ENCODE peak calls at places on chromosomes 3 and 15, in four cellular contexts. One of them, this sample, is unnamed.
A peak's percentile ranks its signal among the peaks of the same experiment; 100 is the strongest.

GRCh38 chr3:100197876-100198275 is 62.9 kb upstream of the TBC1D23 start:
- DNase-seq in K562: no peak
- DNase-seq in HepG2: no peak
- DNase-seq in GM12878: no peak
- DNase-seq in this sample: no peak

GRCh38 chr15:22895465-22896190 is 57.2 kb downstream of the NIPA2 start:
- DNase-seq in HepG2: no peak
- DNase-seq in K562: peak; percentile 61
- DNase-seq in GM12878: peak; percentile 1
- DNase-seq in this sample: no peak

GRCh38 chr3:72143322-72143721 is 358.4 kb upstream of the PROK2 start:
- DNase-seq in K562: peak; percentile 80
- DNase-seq in HepG2: peak; percentile 54
- DNase-seq in GM12878: no peak
- DNase-seq in this sample: no peak

GRCh38 chr3:119434703-119435102 is 28.7 kb downstream of the TMEM39A start:
- DNase-seq in GM12878: no peak
- DNase-seq in HepG2: no peak
- DNase-seq in K562: no peak
- DNase-seq in this sample: no peak

GRCh38 chr3:6734395-6734746 is 126.5 kb upstream of the GRM7 start:
- DNase-seq in K562: peak; percentile 29
- DNase-seq in GM12878: no peak
- DNase-seq in HepG2: no peak
- DNase-seq in this sample: no peak

GRCh38 chr15:74303741-74304309 is 63.6 kb downstream of the CYP11A1 start:
- DNase-seq in HepG2: no peak
- DNase-seq in K562: no peak
- DNase-seq in GM12878: no peak
- DNase-seq in this sample: peak; percentile 51

GRCh38 chr15:74265046-74265639 is 29.0 kb downstream of the CCDC33 start:
- DNase-seq in K562: peak; percentile 61
- DNase-seq in HepG2: peak; percentile 12
- DNase-seq in GM12878: no peak
- DNase-seq in this sample: peak; percentile 96

GRCh38 chr15:60299452-60300047 is 98.2 kb downstream of the ANXA2 start:
- DNase-seq in GM12878: no peak
- DNase-seq in K562: peak; percentile 40
- DNase-seq in HepG2: no peak
- DNase-seq in this sample: peak; percentile 48

GRCh38 chr3:37480003-37480402 is 305.6 kb upstream of the LRRFIP2 start:
- DNase-seq in HepG2: no peak
- DNase-seq in K562: no peak
- DNase-seq in GM12878: no peak
- DNase-seq in this sample: no peak

GRCh38 chr15:65996901-65997300 is 127.6 kb downstream of the RAB11A start:
- DNase-seq in GM12878: no peak
- DNase-seq in K562: peak; percentile 14
- DNase-seq in HepG2: no peak
- DNase-seq in this sample: no peak

GRCh38 chr3:162719684-162720341 is 1223.2 kb downstream of the OTOL1 start:
- DNase-seq in HepG2: no peak
- DNase-seq in K562: no peak
- DNase-seq in GM12878: no peak
- DNase-seq in this sample: no peak

GRCh38 chr15:38885477-38885952 is 320.9 kb upstream of the RASGRP1 start:
- DNase-seq in HepG2: no peak
- DNase-seq in GM12878: no peak
- DNase-seq in K562: no peak
- DNase-seq in this sample: no peak

GRCh38 chr3:2536575-2536974 is 437.9 kb downstream of the CNTN4 start:
- DNase-seq in GM12878: no peak
- DNase-seq in K562: no peak
- DNase-seq in HepG2: no peak
- DNase-seq in this sample: no peak

GRCh38 chr3:9862391-9863235 is 17.4 kb downstream of the CIDEC start:
- DNase-seq in GM12878: no peak
- DNase-seq in HepG2: peak; percentile 74
- DNase-seq in K562: peak; percentile 96
- DNase-seq in this sample: peak; percentile 84

GRCh38 chr3:31193871-31194270 is 299.4 kb upstream of the GADL1 start:
- DNase-seq in K562: no peak
- DNase-seq in GM12878: no peak
- DNase-seq in HepG2: no peak
- DNase-seq in this sample: no peak

GRCh38 chr3:132721479-132722164 is 587 bp downstream of the NPHP3 start:
- DNase-seq in GM12878: no peak
- DNase-seq in K562: peak; percentile 60
- DNase-seq in HepG2: peak; percentile 59
- DNase-seq in this sample: peak; percentile 82

GRCh38 chr3:178794711-178795110 is 258.5 kb downstream of the KCNMB2 start:
- DNase-seq in HepG2: no peak
- DNase-seq in K562: no peak
- DNase-seq in GM12878: no peak
- DNase-seq in this sample: no peak

GRCh38 chr3:170038434-170039110 is 777 bp downstream of the GPR160 start:
- DNase-seq in GM12878: no peak
- DNase-seq in HepG2: no peak
- DNase-seq in K562: no peak
- DNase-seq in this sample: peak; percentile 87

GRCh38 chr15:32113224-32113623 is 82.9 kb downstream of the CHRNA7 start:
- DNase-seq in K562: no peak
- DNase-seq in HepG2: peak; percentile 41
- DNase-seq in GM12878: no peak
- DNase-seq in this sample: no peak

GRCh38 chr15:42921049-42921731 is 612 bp upstream of the TTBK2 start:
- DNase-seq in HepG2: no peak
- DNase-seq in GM12878: no peak
- DNase-seq in K562: no peak
- DNase-seq in this sample: peak; percentile 44

DNA sequence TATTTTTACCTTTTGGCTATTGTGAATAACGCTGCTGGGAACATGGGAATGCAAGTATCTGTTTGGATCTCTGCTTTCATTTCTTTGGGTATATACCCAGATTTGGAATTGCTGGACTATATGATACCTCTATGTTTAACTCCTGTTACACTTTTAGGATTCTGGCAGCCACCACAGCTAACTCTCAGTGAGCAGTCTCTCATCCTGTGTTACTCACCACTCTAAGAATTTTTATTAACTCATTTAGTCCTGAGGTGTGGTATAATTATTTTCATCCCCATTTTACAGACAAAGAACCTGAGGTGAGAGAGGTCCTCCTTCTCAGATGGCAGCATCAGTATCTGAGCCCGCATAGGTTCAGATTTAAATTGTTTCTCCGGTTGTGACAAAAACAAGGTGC is 1.1 kb downstream of the SPATA12 start:
- DNase-seq in GM12878: no peak
- DNase-seq in K562: no peak
- DNase-seq in HepG2: no peak
- DNase-seq in this sample: no peak
- H3K27me3 ChIP-seq in GM12878: no peaks in the 10 kb centered on the region
- H3K27me3 ChIP-seq in K562: no peaks in the 10 kb centered on the region
- H3K27me3 ChIP-seq in HepG2: no peaks in the 10 kb centered on the region
- H3K27me3 ChIP-seq in this sample: no peaks in the 10 kb centered on the region

GRCh38 chr3:27800261-27800660 is 78.1 kb upstream of the EOMES start:
- DNase-seq in HepG2: no peak
- DNase-seq in GM12878: no peak
- DNase-seq in K562: no peak
- DNase-seq in this sample: no peak

GRCh38 chr3:27802849-27803248 is 80.7 kb upstream of the EOMES start:
- DNase-seq in K562: no peak
- DNase-seq in GM12878: no peak
- DNase-seq in HepG2: no peak
- DNase-seq in this sample: no peak

GRCh38 chr3:27797773-27798172 is 75.7 kb upstream of the EOMES start:
- DNase-seq in HepG2: no peak
- DNase-seq in GM12878: no peak
- DNase-seq in K562: no peak
- DNase-seq in this sample: no peak

GRCh38 chr3:27805282-27805681 is 83.2 kb upstream of the EOMES start:
- DNase-seq in K562: no peak
- DNase-seq in HepG2: no peak
- DNase-seq in GM12878: no peak
- DNase-seq in this sample: no peak

DNA sequence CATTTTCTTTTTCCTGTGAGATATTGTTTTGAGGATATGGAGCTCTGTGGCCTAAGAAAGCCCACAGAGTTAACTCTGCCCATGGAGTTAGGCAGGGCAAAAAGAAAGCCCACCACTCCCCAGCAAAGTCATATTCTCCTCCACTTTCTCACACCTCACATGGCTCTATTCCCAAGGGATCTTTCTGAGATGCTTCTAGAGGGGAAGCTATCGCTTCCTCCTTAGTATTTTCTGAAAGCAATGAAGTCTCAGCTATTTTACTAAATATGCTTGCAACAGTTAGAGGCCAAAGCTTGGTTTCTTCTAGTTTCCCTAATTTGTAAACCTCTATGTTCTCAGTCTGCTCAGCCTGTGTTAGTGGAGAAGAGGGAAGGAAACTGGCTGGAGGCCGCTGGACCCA is 80.3 kb upstream of the EOMES start:
- DNase-seq in HepG2: no peak
- DNase-seq in K562: no peak
- DNase-seq in GM12878: no peak
- DNase-seq in this sample: no peak
- H2AFZ ChIP-seq in HepG2: no peak overlapping the region
- H2AFZ ChIP-seq in K562: no peak overlapping the region
- H2AFZ ChIP-seq in GM12878: no peak overlapping the region
- H2AFZ ChIP-seq in this sample: no peak overlapping the region

DNA sequence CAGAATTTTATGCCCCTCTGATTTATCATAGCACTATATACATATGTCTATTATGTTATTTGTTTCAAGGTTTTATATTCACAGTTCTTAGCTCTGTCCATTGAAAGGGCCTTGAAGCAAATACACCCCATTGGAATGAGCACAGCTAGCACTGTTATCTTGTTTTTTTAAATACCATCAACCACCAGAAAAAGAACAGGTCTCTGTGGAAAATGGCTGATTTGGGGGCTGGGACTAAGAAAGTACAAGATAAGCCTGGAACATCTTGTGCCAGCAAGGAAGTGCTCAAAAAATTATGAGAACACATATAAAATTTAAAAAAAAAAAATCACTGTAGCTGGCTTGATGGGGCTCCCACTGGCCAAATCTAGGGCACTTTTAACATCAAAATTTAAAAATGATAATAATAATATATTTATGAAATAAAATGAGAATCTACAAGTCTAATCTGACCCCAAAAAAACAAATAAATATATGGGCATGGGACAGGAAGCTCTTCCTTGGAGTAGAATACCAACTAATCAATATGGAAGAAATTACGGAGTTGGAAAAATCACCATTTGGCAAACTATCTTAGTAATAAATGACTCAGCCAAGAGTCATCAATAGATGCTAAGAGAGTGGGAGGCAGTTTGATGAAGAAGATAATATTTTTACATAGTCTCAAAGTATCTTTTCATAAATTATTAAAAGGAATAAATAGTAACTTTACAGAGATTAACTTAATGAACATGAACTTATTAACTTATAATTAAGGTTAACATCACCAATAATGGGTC is 20.5 kb downstream of the IFT80 start:
- DNase-seq in K562: no peak
- DNase-seq in GM12878: no peak
- DNase-seq in HepG2: no peak
- DNase-seq in this sample: no peak
- TF ChIP-seq JUNB in K562: no peak
- TF ChIP-seq JUNB in GM12878: no peak
- TF ChIP-seq JUNB in HepG2: no peak
- TF ChIP-seq JUNB in this sample: no peak

GRCh38 chr3:147361671-147362420 is 44.5 kb downstream of the ZIC4 start:
- DNase-seq in HepG2: peak; percentile 23
- DNase-seq in GM12878: no peak
- DNase-seq in K562: peak; percentile 62
- DNase-seq in this sample: peak; percentile 92
- H3K27me3 ChIP-seq in HepG2: peaks cover 3% of the 10 kb centered on the region
- H3K27me3 ChIP-seq in GM12878: peaks cover 25% of the 10 kb centered on the region
- H3K27me3 ChIP-seq in K562: peaks cover 27% of the 10 kb centered on the region
- H3K27me3 ChIP-seq in this sample: peaks cover 100% of the 10 kb centered on the region

GRCh38 chr3:12437861-12438260 is 46.4 kb upstream of the TSEN2 start:
- DNase-seq in GM12878: no peak
- DNase-seq in HepG2: no peak
- DNase-seq in K562: no peak
- DNase-seq in this sample: no peak

GRCh38 chr3:12439161-12439560 is 45.1 kb upstream of the TSEN2 start:
- DNase-seq in GM12878: no peak
- DNase-seq in K562: no peak
- DNase-seq in HepG2: no peak
- DNase-seq in this sample: no peak

GRCh38 chr3:12438318-12438717 is 46.0 kb upstream of the TSEN2 start:
- DNase-seq in K562: no peak
- DNase-seq in GM12878: no peak
- DNase-seq in HepG2: no peak
- DNase-seq in this sample: no peak

GRCh38 chr3:12437223-12437605 is 47.1 kb upstream of the TSEN2 start:
- DNase-seq in GM12878: no peak
- DNase-seq in HepG2: no peak
- DNase-seq in K562: no peak
- DNase-seq in this sample: no peak

DNA sequence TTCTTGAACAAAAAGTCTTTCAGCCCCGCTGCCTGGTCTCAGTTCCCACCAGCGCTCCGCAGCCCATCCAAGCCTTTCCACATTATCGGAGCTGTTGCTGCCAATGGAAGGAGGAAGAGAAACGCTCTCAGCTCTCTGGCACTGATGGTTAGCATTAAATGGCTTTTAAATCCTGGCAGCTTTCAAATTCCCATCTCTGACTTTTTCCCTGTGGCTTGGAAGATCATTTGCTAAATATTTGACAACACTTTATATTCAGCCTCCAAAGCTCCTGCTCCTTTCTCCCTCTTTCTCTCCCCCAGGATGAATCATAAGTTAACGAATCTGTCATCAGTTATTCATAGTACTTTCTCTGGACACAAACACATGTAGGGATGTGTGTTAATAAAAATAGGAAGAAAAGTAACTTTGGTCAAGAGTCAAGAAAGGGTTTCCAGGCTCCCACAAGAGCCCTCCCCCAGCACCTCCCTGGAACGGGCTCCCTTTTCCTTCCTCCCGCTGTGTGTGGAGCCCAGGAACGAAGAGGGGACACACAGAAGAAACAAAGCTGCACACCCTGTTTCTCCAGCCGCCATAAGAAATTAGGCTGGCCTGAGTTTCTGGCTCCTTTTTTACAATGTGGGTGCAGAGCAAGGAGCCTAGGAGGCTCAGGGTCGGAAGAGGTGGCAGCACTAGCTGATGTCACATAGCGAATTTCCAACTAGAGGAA is 47.6 kb upstream of the TSEN2 start:
- DNase-seq in HepG2: no peak
- DNase-seq in GM12878: no peak
- DNase-seq in K562: no peak
- DNase-seq in this sample: no peak
- H2AFZ ChIP-seq in HepG2: no peak overlapping the region
- H2AFZ ChIP-seq in GM12878: no peak overlapping the region
- H2AFZ ChIP-seq in K562: no peak overlapping the region
- H2AFZ ChIP-seq in this sample: no peak overlapping the region

This sample was measured in GM23338.